ENCODE peak calls at places on chromosomes 13 and 19, in eight cellular contexts. Y is naive thymus-derived CD4-positive, alpha-beta T cell; R is SK-N-SH; D is A549; X is heart left ventricle; M is dorsolateral prefrontal cortex; V is kidney epithelial cell; Q is fibroblast of pulmonary artery. J is an unnamed sample.

GRCh38 chr13:30363725-30364124 is 56.4 kb upstream of the KATNAL1 start:
- DNase-seq in R (no peak), X (no peak), M (no peak), Y (no peak), V (no peak), D (no peak), Q (no peak), J (no peak)

GRCh38 chr19:34512254-34512796 is 30.8 kb downstream of the WTIP start:
- DNase-seq in V (no peak), Y (no peak), R (peak), M (no peak), D (no peak), Q (no peak), X (no peak), J (no peak)

GRCh38 chr19:58544591-58545285 is 874 bp downstream of the TRIM28 start:
- DNase-seq in Q (peak), Y (no peak), R (peak), M (peak), X (peak), D (peak), V (no peak), J (peak)

GRCh38 chr19:15616183-15616582 is 1.2 kb downstream of the CYP4F8 start:
- DNase-seq in M (no peak), Y (no peak), V (no peak), Q (no peak), R (no peak), X (no peak), D (no peak), J (no peak)

GRCh38 chr13:112207124-112207523 is 140.2 kb downstream of the SOX1 start:
- DNase-seq in R (no peak), D (no peak), Y (no peak), Q (no peak), V (no peak), M (no peak), X (no peak), J (no peak)

GRCh38 chr13:92821324-92821723 is 405.3 kb upstream of the GPC6 start:
- DNase-seq in Q (no peak), D (no peak), Y (no peak), X (no peak), R (no peak), M (no peak), V (no peak), J (no peak)

GRCh38 chr19:5001547-5002131 is 32.7 kb downstream of the KDM4B start:
- DNase-seq in Y (no peak), X (no peak), V (no peak), M (no peak), D (peak), Q (peak), R (peak), J (peak)

GRCh38 chr19:50490991-50491472 is 14.4 kb upstream of the GARIN5A start:
- DNase-seq in D (no peak), R (no peak), X (no peak), M (no peak), V (no peak), Q (no peak), Y (no peak), J (no peak)

GRCh38 chr19:5949792-5950305 is 28.1 kb downstream of the RANBP3 start:
- DNase-seq in Y (peak), R (no peak), Q (no peak), V (no peak), X (peak), D (no peak), M (no peak), J (peak)

GRCh38 chr19:18762125-18763023 is 28.7 kb downstream of the COMP start:
- DNase-seq in V (no peak), M (no peak), Y (no peak), R (peak), D (no peak), X (peak), Q (peak), J (peak)

GRCh38 chr19:10408511-10409291 is 5.4 kb upstream of the CDC37 start:
- DNase-seq in Y (no peak), M (no peak), V (no peak), X (no peak), R (peak), Q (no peak), D (no peak), J (no peak)

GRCh38 chr13:111317571-111318360 is 2.7 kb upstream of the TEX29 start:
- DNase-seq in V (no peak), R (no peak), D (no peak), Y (no peak), Q (no peak), X (no peak), M (no peak), J (no peak)

GRCh38 chr19:2495130-2495641 is 19.3 kb downstream of the GADD45B start:
- DNase-seq in Q (peak), X (peak), V (no peak), D (peak), Y (no peak), M (peak), R (peak), J (peak)

GRCh38 chr13:92676246-92676645 is 550.4 kb upstream of the GPC6 start:
- DNase-seq in X (no peak), M (no peak), Q (no peak), R (no peak), Y (no peak), D (no peak), V (no peak), J (no peak)

GRCh38 chr13:113862766-113863510 is 938 bp downstream of the GAS6 start:
- DNase-seq in D (no peak), X (peak), Q (peak), Y (no peak), V (no peak), R (peak), M (no peak), J (peak)

GRCh38 chr19:56671613-56671994 is at the start of gene ZNF835:
- DNase-seq in Q (peak), V (peak), R (peak), X (peak), M (peak), D (no peak), Y (peak), J (peak)
- H3K4me3 ChIP-seq in Q (peak), V (peak), R (no peak), X (peak), M (peak), D (no peak), Y (peak), J (peak)

DNA sequence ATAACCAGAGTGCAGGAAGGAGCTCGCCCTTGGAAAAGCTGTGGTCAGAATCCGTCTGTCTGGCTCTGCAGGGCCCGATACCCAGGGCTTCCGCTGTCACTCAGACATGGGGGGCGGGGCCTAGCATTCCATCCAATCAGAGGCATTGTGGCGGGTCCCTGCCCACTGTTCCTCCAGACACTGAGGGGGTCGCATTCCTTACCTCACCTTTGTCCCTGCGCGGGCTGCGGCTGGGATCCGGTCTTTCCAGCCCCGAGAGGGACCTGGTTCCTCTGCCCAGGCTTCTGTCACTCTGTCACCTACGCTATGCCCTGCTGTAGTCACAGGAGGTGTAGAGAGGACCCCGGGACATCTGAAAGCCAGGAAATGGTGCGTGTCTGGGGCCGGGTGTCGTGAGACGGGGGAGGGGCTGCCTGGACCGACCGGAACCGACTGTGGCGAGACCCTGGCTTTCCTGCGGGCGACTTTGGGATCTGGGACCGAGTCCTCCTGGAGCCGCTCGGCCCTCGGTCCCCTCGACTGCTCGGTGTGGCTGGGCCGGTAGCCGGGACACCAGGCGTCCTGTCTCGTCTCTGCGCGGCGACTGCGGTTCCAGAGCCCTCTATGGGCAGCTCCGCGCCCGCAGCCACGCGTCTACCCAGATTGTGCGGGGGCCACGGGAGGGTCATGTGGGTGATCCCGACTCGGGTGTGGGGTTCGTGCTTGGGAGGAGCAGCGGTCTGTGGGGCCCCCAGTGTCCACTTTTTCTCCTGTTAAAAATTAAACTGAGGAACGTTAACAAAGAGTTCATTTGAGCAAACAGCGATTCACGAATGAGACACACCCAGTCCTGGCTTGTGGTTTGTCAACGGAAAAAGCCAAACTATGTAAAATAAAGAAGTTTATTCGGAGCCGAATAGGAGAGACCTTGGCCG is at the start of gene ZNF69:
- DNase-seq in Y (peak), M (peak), V (peak), Q (peak), X (peak), R (peak), D (no peak), J (peak)
- H3K4me3 ChIP-seq in Y (peak), M (peak), V (peak), Q (peak), X (peak), R (peak), D (no peak), J (peak)

GRCh38 chr19:20077791-20078463 is at the start of gene ZNF90:
- DNase-seq in Y (peak), D (peak), Q (peak), R (peak), M (peak), X (peak), V (peak), J (peak)
- H3K4me3 ChIP-seq in Y (peak), D (no peak), Q (peak), R (peak), M (peak), X (peak), V (peak), J (peak)

DNA sequence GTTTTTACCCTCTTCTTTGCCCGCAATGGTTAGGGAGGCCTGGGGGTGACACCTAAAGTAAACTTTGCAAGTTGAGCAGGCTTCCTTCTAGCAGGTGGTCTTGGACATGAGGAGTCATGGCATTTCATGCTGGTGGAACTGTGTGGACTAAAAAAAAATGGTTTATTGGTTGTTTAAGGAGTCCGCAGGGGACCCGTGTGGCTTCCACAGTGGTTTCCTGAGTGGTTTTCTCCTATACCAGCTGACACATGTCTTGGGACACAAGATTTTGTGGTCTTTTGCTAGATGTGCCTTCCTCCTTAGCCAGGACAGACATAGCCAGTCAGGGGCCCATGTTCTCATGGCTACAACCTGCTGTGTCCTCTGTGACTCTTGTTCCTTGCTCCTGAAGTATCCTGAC is 1.5 kb downstream of the ZNF543 start:
- DNase-seq in X (no peak), R (no peak), Q (no peak), Y (no peak), V (no peak), M (no peak), D (no peak), J (no peak)
- H3K4me3 ChIP-seq in X (peak), R (peak), Q (peak), Y (peak), V (no peak), M (peak), D (no peak), J (peak)

DNA sequence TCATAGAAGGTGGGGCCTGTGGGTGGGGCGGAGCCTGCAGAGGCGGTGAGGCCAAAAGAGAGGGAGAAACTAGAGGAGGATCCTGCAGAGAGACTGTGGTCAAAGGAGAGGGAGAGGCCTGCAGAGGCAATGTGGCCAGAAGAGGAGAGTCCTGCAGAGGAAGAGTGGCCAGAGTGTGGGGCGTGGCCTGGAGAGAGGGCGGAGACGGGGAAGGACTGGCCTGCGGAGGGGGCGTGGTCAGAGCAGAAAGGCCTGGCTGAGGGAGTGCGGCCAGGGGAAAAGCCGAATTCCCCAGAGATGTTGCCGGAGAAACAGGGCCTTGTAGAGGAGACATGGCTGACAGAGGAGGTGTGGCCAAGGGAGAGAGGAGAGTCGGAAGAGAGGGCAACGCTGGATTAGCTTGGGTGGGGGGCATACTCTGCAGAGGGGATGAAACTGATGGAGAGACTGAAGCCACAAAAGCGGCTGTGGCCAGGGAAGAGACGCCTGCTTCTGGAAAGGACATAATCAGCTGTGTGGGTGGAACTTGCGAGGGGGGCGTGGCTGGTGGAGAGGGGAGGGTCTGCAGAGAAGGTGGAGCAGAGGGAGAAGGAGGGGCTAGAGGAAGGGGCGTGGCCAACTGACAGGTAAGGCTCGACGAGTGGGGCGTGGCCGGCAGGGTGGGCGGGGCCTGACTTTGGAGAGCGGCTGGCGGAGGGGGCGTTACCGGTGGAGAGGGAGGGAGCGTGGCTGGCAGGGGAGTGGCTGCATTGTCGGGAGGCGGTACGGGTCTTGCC is 2.5 kb downstream of the PRR36 start:
- DNase-seq in Q (peak), M (no peak), Y (peak), R (peak), D (peak), V (peak), X (peak), J (peak)
- H3K4me3 ChIP-seq in Q (peak), M (peak), Y (peak), R (no peak), D (peak), V (no peak), X (peak), J (peak)

GRCh38 chr13:66365101-66365500 is 865.0 kb downstream of the PCDH9 start:
- DNase-seq in V (no peak), X (no peak), D (no peak), Q (no peak), M (no peak), R (no peak), Y (no peak), J (no peak)
- H3K4me3 ChIP-seq in V (no peak), X (no peak), D (no peak), Q (no peak), M (no peak), R (no peak), Y (no peak), J (no peak)